ENCODE peak calls at places on chromosome 11, in eight cellular contexts. H, P, Z, A, F, I, T and Q are unnamed samples.

GRCh38 chr11:45423036-45423435 is 136.9 kb upstream of the SYT13 start:
- DNase-seq in H (no peak), P (no peak), Z (no peak), A (no peak), F (no peak), I (no peak), T (no peak), Q (no peak)

GRCh38 chr11:34278708-34279297 is 79.0 kb downstream of the ABTB2 start:
- DNase-seq in H (no peak), P (no peak), Z (no peak), A (no peak), F (no peak), I (no peak), T (no peak), Q (no peak)

GRCh38 chr11:30583505-30584280 is 2.5 kb downstream of the MPPED2 start:
- DNase-seq in H (no peak), P (no peak), Z (no peak), A (peak), F (no peak), I (peak), T (no peak), Q (no peak)

GRCh38 chr11:122746050-122746478 is 90.5 kb downstream of the UBASH3B start:
- DNase-seq in H (no peak), P (no peak), Z (no peak), A (no peak), F (no peak), I (no peak), T (no peak), Q (no peak)

GRCh38 chr11:12784445-12784844 is 110.2 kb downstream of the TEAD1 start:
- DNase-seq in H (peak), P (no peak), Z (no peak), A (no peak), F (peak), I (no peak), T (no peak), Q (no peak)

GRCh38 chr11:133947298-133947905 is 9.4 kb downstream of the IGSF9B start:
- DNase-seq in H (no peak), P (peak), Z (no peak), A (peak), F (peak), I (no peak), T (no peak), Q (no peak)

GRCh38 chr11:117094776-117095175 is 3.5 kb downstream of the SIK3 start:
- DNase-seq in H (no peak), P (peak), Z (no peak), A (no peak), F (peak), I (no peak), T (no peak), Q (no peak)

GRCh38 chr11:130403301-130403804 is 25.1 kb downstream of the ADAMTS8 start:
- DNase-seq in H (peak), P (peak), Z (no peak), A (peak), F (peak), I (peak), T (no peak), Q (peak)

GRCh38 chr11:112128483-112129121 is 35.3 kb downstream of the IL18 start:
- DNase-seq in H (peak), P (peak), Z (peak), A (peak), F (peak), I (no peak), T (no peak), Q (peak)

GRCh38 chr11:1302041-1302460 is 7.4 kb downstream of the TOLLIP start:
- DNase-seq in H (no peak), P (no peak), Z (no peak), A (no peak), F (no peak), I (no peak), T (no peak), Q (no peak)

GRCh38 chr11:111335596-111335995 is 37.2 kb downstream of the POU2AF3 start:
- DNase-seq in H (no peak), P (no peak), Z (no peak), A (no peak), F (no peak), I (no peak), T (no peak), Q (no peak)

GRCh38 chr11:34261820-34262219 is 96.0 kb downstream of the ABTB2 start:
- DNase-seq in H (no peak), P (no peak), Z (no peak), A (no peak), F (no peak), I (no peak), T (no peak), Q (no peak)

GRCh38 chr11:79039122-79039521 is 401.7 kb downstream of the TENM4 start:
- DNase-seq in H (no peak), P (no peak), Z (no peak), A (no peak), F (peak), I (no peak), T (no peak), Q (no peak)

GRCh38 chr11:115078461-115079438 is 400.4 kb downstream of the NXPE2 start:
- DNase-seq in H (no peak), P (no peak), Z (no peak), A (no peak), F (no peak), I (peak), T (no peak), Q (no peak)

GRCh38 chr11:14322510-14322909 is 36.5 kb downstream of the RRAS2 start:
- DNase-seq in H (no peak), P (no peak), Z (no peak), A (no peak), F (no peak), I (no peak), T (no peak), Q (no peak)

GRCh38 chr11:124934862-124935547 is 842 bp downstream of the HEPACAM start:
- DNase-seq in H (peak), P (peak), Z (no peak), A (no peak), F (peak), I (no peak), T (no peak), Q (no peak)

GRCh38 chr11:102010776-102011500 is 36.3 kb upstream of the CFAP300 start:
- DNase-seq in H (peak), P (peak), Z (peak), A (peak), F (peak), I (no peak), T (no peak), Q (no peak)

DNA sequence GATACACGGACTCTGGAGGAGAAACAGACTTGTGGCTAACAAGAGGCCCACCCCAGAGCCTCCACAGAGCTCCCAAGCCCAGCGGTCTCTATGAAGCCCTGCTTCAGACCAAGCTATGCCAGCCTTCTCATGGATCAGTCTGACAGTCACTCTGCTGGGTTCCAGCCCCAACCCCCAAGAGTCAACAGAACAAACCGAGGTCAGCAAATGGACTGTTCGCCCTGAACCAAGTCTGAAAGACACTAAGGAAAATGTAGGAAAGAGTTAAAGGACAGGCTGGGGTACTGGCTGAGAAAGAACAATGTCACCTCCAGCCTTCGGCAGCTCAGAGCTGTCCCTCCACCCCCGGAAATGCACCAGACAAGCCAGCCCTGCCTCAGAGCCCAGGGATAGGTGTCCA is 3.9 kb downstream of the ARFGAP2 start:
- DNase-seq in H (no peak), P (no peak), Z (no peak), A (no peak), F (no peak), I (no peak), T (no peak), Q (no peak)
- H3K27ac ChIP-seq in H (no peak), P (no peak), Z (no peak), A (no peak), F (no peak), I (no peak), T (peak), Q (no peak)

GRCh38 chr11:47328449-47329390 is 23.8 kb downstream of the MYBPC3 start:
- DNase-seq in H (no peak), P (no peak), Z (no peak), A (no peak), F (no peak), I (no peak), T (no peak), Q (no peak)

GRCh38 chr11:47332303-47332711 is 20.2 kb downstream of the MYBPC3 start:
- DNase-seq in H (no peak), P (no peak), Z (no peak), A (peak), F (no peak), I (no peak), T (no peak), Q (no peak)

GRCh38 chr11:47329431-47329993 is 23.0 kb downstream of the MYBPC3 start:
- DNase-seq in H (no peak), P (no peak), Z (no peak), A (no peak), F (no peak), I (no peak), T (no peak), Q (no peak)

GRCh38 chr11:47331454-47332302 is 20.8 kb downstream of the MYBPC3 start:
- DNase-seq in H (no peak), P (no peak), Z (no peak), A (no peak), F (no peak), I (no peak), T (no peak), Q (no peak)

DNA sequence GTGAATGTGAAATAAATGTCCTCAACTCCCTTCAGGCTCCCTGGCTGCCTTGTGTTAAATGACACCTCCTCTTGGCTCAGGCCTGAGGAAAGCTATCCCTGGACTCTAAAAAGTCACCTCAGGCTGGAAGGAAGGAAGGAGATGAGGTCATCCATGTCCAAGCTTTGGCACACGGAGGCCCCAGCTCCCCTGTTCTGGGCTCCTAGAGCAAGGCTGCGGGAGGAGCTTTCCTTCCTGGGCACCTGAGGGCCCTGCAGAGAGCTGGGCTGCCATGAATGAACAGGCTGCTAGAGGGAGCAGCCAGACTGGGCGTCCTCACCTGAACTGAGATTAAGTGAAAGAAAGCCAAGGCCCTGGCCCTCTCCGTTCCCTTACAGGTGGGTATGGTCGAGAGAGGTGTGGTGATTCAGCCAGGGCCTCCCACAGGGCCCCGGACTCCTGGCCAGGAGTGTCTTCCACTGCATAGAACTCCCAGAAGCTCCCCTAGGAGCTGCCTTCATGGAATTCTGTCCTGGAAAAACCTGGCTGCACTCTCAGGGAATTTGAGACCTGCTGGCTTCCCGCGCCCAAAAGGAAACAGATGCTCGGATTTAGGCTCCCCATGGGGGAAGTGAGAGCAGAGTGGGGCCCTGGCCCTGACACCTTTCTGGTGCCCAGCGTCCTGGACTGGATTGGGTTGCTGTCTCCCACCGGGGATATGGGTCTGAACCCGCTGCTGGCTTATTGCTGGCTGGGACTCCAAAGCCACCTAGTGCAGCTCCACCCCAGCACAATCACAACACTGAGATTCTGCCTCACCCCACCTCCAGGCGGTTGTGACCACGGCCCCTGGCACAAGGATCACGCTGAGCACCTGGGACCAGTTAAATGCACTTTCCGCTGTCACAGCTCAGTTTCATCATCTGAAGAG is 22.2 kb downstream of the MYBPC3 start:
- DNase-seq in H (no peak), P (peak), Z (no peak), A (no peak), F (peak), I (no peak), T (no peak), Q (no peak)
- H3K27ac ChIP-seq in H (no peak), P (peak), Z (no peak), A (peak), F (no peak), I (no peak), T (peak), Q (no peak)

GRCh38 chr11:126340960-126341709 is 14.4 kb upstream of the ST3GAL4 start:
- DNase-seq in H (no peak), P (no peak), Z (no peak), A (no peak), F (no peak), I (no peak), T (no peak), Q (no peak)
- H3K27ac ChIP-seq in H (no peak), P (no peak), Z (no peak), A (peak), F (no peak), I (no peak), T (no peak), Q (peak)

GRCh38 chr11:93526691-93527583 is 16.3 kb downstream of the SMCO4 start:
- DNase-seq in H (no peak), P (no peak), Z (no peak), A (no peak), F (no peak), I (no peak), T (no peak), Q (no peak)
- H3K27ac ChIP-seq in H (no peak), P (peak), Z (no peak), A (peak), F (no peak), I (no peak), T (no peak), Q (no peak)

GRCh38 chr11:2691991-2692841 is 7.6 kb downstream of the KCNQ1OT1 start:
- DNase-seq in H (no peak), P (no peak), Z (no peak), A (no peak), F (no peak), I (no peak), T (no peak), Q (no peak)

GRCh38 chr11:2691355-2691761 is 8.4 kb downstream of the KCNQ1OT1 start:
- DNase-seq in H (no peak), P (no peak), Z (no peak), A (no peak), F (no peak), I (no peak), T (no peak), Q (no peak)

GRCh38 chr11:2689551-2690260 is 10.1 kb downstream of the KCNQ1OT1 start:
- DNase-seq in H (no peak), P (no peak), Z (no peak), A (no peak), F (no peak), I (no peak), T (no peak), Q (no peak)

GRCh38 chr11:2690261-2690575 is 9.6 kb downstream of the KCNQ1OT1 start:
- DNase-seq in H (no peak), P (no peak), Z (no peak), A (no peak), F (no peak), I (no peak), T (no peak), Q (no peak)

GRCh38 chr11:2690596-2691354 is 9.0 kb downstream of the KCNQ1OT1 start:
- DNase-seq in H (no peak), P (no peak), Z (no peak), A (no peak), F (no peak), I (no peak), T (no peak), Q (no peak)
- H3K27ac ChIP-seq in H (no peak), P (no peak), Z (no peak), A (no peak), F (no peak), I (no peak), T (no peak), Q (no peak)